ENCODE peak calls at places on chromosomes 11 and 22, in seven cellular contexts. D is lower lobe of right lung; A is A549; W is cardiac muscle cell; K is left ventricle myocardium inferior; F is CD4-positive, CD25-positive, alpha-beta regulatory T cell; J is foreskin keratinocyte. R is an unnamed sample.

GRCh38 chr11:120244476-120244875 is 4.5 kb downstream of the POU2F3 start:
- DNase-seq in A (no peak), W (peak; percentile 40), F (no peak), K (no peak), D (no peak), J (no peak), R (no peak)

GRCh38 chr11:108486331-108486730 is 11.9 kb downstream of the POGLUT3 start:
- DNase-seq in D (no peak), A (no peak), K (no peak), F (no peak), J (no peak), W (no peak), R (no peak)

GRCh38 chr11:60482361-60482760 is 10.2 kb upstream of the MS4A12 start:
- DNase-seq in W (no peak), D (no peak), J (no peak), K (no peak), A (no peak), F (no peak), R (peak; percentile 86)

GRCh38 chr11:114399903-114400221 is 449 bp downstream of the C11orf71 start:
- DNase-seq in A (no peak), D (peak; percentile 82), K (no peak), F (no peak), J (no peak), W (peak; percentile 74), R (peak; percentile 72)

GRCh38 chr11:68266121-68266891 is 5.5 kb downstream of the C11orf24 start:
- DNase-seq in K (no peak), W (no peak), J (no peak), F (no peak), A (no peak), D (no peak), R (peak; percentile 80)

GRCh38 chr11:35101223-35101622 is 37.7 kb upstream of the CD44 start:
- DNase-seq in D (no peak), J (no peak), W (no peak), F (no peak), A (peak; percentile 55), K (no peak), R (no peak)

GRCh38 chr11:47863189-47863892 is 15.2 kb upstream of the NUP160 start:
- DNase-seq in D (no peak), J (no peak), F (peak; percentile 36), K (no peak), A (no peak), W (peak; percentile 81), R (peak; percentile 72)

GRCh38 chr11:95413761-95414160 is 182.8 kb upstream of the SESN3 start:
- DNase-seq in W (no peak), K (no peak), J (no peak), F (no peak), A (no peak), D (no peak), R (no peak)

GRCh38 chr11:110046759-110047386 is 46.3 kb upstream of the ZC3H12C start:
- DNase-seq in J (no peak), K (no peak), A (no peak), D (no peak), W (no peak), F (no peak), R (no peak)

GRCh38 chr11:119375629-119376196 is 5.8 kb downstream of the USP2 start:
- DNase-seq in K (peak; percentile 85), W (peak; percentile 77), F (no peak), A (no peak), D (no peak), J (no peak), R (no peak)

GRCh38 chr11:42960521-42961088 is 351.2 kb upstream of the API5 start:
- DNase-seq in K (no peak), W (no peak), D (no peak), F (no peak), A (no peak), J (no peak), R (no peak)

GRCh38 chr11:110059706-110060430 is 33.3 kb upstream of the ZC3H12C start:
- DNase-seq in F (no peak), J (no peak), A (no peak), W (peak; percentile 23), K (no peak), D (no peak), R (no peak)

GRCh38 chr11:123187670-123188507 is 7.2 kb downstream of the CLMP start:
- DNase-seq in K (no peak), F (no peak), J (no peak), D (no peak), W (peak; percentile 52), A (no peak), R (no peak)

GRCh38 chr11:2549876-2550605 is 105.2 kb downstream of the KCNQ1 start:
- DNase-seq in J (no peak), A (no peak), K (peak; percentile 50), D (peak; percentile 44), W (peak; percentile 10), F (no peak), R (no peak)

DNA sequence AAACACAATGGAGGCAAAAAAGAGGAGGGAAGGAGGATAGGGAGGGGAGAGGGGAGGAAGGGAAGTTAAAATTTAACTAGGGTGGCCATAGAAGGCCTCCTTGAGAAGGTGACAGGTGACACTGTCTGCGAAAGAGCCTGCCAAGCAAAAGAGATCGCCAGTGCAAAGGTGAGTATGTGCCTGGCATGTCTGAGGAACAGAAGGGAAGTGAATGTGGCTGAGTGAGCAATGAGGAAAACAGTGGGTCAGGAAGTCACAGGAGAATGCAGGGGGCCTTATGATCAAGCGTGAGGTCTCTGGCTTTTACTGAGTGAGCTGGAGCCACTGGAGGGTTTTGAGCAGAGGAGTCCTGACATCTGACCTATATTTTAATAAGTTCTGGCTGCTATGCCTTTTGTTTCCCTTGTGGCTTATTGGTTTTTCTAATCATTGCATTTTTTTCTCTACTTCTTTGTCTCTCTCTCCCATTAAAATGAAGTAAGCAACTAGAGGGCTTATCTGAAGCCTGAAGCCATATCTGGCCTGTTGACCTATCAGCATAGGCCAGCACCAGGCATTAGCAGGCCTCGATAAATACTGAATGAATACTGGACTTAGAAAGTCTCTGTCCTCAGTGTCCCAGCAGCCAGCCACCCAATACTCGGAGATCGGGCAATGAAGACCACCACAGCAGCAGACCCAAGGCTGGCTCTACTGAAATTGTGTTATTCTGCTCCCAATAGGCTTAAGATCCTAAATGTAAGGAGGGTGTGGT is 5.6 kb downstream of the AP1B1 start:
- DNase-seq in K (no peak), J (no peak), A (no peak), D (no peak), W (no peak), F (no peak), R (peak; percentile 37)
- H3K4me1 ChIP-seq in K (peaks cover 55% of the 10 kb centered on the region), J (peaks cover 14% of the 10 kb centered on the region), A (peaks cover 18% of the 10 kb centered on the region), D (peaks cover 64% of the 10 kb centered on the region), W (peaks cover 9% of the 10 kb centered on the region), F (peaks cover 10% of the 10 kb centered on the region), R (peaks cover 31% of the 10 kb centered on the region)

GRCh38 chr11:93279911-93280347 is 50.6 kb upstream of the DEUP1 start:
- DNase-seq in K (no peak), W (no peak), F (no peak), J (no peak), A (no peak), D (no peak), R (no peak)

DNA sequence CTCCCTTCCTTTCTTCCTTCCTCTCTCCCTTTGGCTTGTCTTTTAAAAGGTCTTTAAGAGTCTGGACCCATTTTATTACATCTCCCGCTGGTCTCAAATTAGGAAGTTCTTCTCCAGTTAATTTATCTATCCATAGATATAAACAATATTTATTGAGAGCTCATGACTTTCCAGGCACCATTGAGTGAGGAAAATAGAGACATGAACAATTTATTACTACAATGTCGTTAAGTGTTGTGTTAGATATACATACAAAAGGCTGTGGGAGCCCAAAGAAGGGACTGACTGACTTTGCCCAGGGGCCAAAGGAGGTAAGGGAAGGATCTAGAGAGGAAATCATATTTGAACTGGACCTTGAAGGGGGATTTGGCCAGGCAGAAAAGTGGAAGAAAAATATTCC is 51.6 kb upstream of the DEUP1 start:
- DNase-seq in A (no peak), D (no peak), W (no peak), K (no peak), F (no peak), J (no peak), R (no peak)
- H3K27ac ChIP-seq in A (no peak overlapping the region), D (no peak overlapping the region), W (no peak overlapping the region), K (no peak overlapping the region), F (no peak overlapping the region), J (no peak overlapping the region), R (no peak overlapping the region)

DNA sequence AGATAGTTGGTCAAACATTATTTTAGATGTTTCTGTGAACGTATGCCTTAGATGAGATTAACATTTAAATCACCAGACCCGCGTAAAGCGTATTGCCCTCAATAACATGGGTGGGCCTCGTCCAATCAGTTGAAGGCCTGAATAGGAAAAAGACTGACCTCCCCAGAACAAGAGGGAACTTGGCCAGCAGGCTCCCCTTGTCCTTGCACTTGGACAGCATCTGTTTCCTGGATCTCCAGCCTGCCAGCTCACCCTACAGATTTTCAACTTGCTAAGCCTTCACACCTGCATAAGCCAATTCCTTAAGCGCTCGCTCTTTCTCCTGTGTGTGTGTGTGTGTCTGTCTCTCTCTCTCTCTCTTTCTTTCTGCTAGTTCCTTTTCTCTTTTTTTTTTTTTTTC is 8.2 kb downstream of the TOM1 start:
- DNase-seq in D (no peak), A (no peak), J (no peak), F (no peak), W (no peak), K (no peak), R (no peak)
- H3K4me1 ChIP-seq in D (peaks cover 54% of the 10 kb centered on the region), A (peaks cover 21% of the 10 kb centered on the region), J (no peaks in the 10 kb centered on the region), F (peaks cover 83% of the 10 kb centered on the region), W (peaks cover 28% of the 10 kb centered on the region), K (peaks cover 92% of the 10 kb centered on the region), R (peaks cover 13% of the 10 kb centered on the region)

GRCh38 chr11:14577290-14577689 is 57.1 kb upstream of the PSMA1 start:
- DNase-seq in A (no peak), K (no peak), D (no peak), J (no peak), F (no peak), W (no peak), R (no peak)

GRCh38 chr11:14582835-14583234 is 60.8 kb upstream of the PDE3B start:
- DNase-seq in F (no peak), J (no peak), D (no peak), A (no peak), K (peak; percentile 21), W (no peak), R (no peak)

GRCh38 chr11:14583252-14584105 is 60.1 kb upstream of the PDE3B start:
- DNase-seq in K (peak; percentile 47), A (no peak), W (peak; percentile 35), F (no peak), D (no peak), J (no peak), R (no peak)

GRCh38 chr11:14578551-14578956 is 58.4 kb upstream of the PSMA1 start:
- DNase-seq in W (peak; percentile 96), A (peak; percentile 27), K (no peak), D (no peak), F (peak; percentile 88), J (peak; percentile 21), R (peak; percentile 46)

DNA sequence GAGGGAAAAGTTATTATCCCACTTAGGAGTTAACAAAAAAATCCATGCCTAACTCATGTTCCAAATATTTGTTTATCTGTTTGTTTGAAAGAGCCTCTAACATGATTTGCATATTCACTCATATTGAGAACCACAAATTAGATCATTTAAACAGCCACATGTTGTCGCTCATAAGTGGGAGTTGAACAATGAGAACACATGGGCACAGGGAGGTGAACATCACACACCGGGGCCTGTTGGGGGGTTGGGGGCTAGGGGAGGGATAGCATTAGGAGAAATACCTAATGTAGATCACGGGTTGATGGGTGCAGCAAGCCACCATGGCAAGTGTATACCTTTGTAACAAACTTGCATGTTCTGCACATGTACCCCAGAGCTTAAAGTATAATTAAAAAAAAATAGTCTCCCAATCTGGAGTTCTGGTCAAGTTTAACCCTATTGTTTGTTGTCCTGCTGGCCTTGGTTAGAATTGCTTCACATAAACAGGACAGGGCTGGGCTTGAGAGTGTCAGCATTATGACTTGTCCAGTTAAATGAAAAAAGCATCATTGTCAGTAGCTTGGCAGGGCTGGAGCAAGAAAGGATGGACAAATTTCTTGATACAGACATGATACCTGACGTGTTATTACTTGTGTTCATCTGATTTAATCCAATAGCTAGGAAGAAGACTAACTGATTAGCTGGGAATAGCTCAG is 57.8 kb upstream of the PSMA1 start:
- DNase-seq in A (no peak), J (no peak), W (peak; percentile 56), D (no peak), F (peak; percentile 39), K (no peak), R (no peak)
- H3K27ac ChIP-seq in A (no peak overlapping the region), J (no peak overlapping the region), W (no peak overlapping the region), D (peak overlapping the region; percentile 65), F (peak overlapping the region; percentile 75), K (no peak overlapping the region), R (no peak overlapping the region)

R was measured in Karpas-422.